ENCODE peak calls at places on chromosome 11, in five cellular contexts. F is foreskin keratinocyte, H is IMR-90, P is neural crest cell, C is colonic mucosa. X is an unnamed sample.
A peak's percentile ranks its signal among the peaks of the same experiment; 100 is the strongest.

GRCh38 chr11:66006891-66007176 is 4.5 kb downstream of the BANF1 start:
- DNase-seq in C (no peak), H (no peak), F (no peak), P (no peak), X (no peak)

GRCh38 chr11:83721286-83721685 is 435.1 kb upstream of the CCDC90B start:
- DNase-seq in P (no peak), F (peak; percentile 65), C (no peak), H (peak; percentile 8), X (no peak)

GRCh38 chr11:17719940-17720795 is 797 bp downstream of the MYOD1 start:
- DNase-seq in P (peak; percentile 46), H (no peak), F (no peak), C (no peak), X (no peak)

GRCh38 chr11:2077061-2077802 is 62.0 kb downstream of the IGF2 start:
- DNase-seq in C (no peak), P (no peak), F (peak; percentile 95), H (peak; percentile 65), X (no peak)

GRCh38 chr11:45702511-45702910 is 37.1 kb upstream of the CHST1 start:
- DNase-seq in C (no peak), H (no peak), F (no peak), P (no peak), X (no peak)

GRCh38 chr11:116787786-116788486 is at the start of gene ZPR1:
- DNase-seq in P (peak; percentile 60), H (peak; percentile 56), C (peak; percentile 91), F (peak; percentile 59), X (peak; percentile 81)

GRCh38 chr11:87443707-87444106 is 406.0 kb downstream of the TMEM135 start:
- DNase-seq in F (no peak), C (no peak), P (no peak), H (no peak), X (no peak)

GRCh38 chr11:62020661-62021060 is 53.2 kb upstream of the FTH1 start:
- DNase-seq in F (no peak), P (no peak), H (no peak), C (no peak), X (no peak)

GRCh38 chr11:19183641-19184040 is 18.1 kb downstream of the CSRP3 start:
- DNase-seq in C (no peak), F (no peak), H (no peak), P (no peak), X (no peak)

GRCh38 chr11:72352859-72353551 is 81.3 kb downstream of the CLPB start:
- DNase-seq in C (no peak), P (peak; percentile 10), H (peak; percentile 85), F (peak; percentile 59), X (no peak)
- TF ChIP-seq CTCF in C (no peak), P (peak; percentile 53), H (peak; percentile 69), F (peak; percentile 57), X (peak; percentile 71)

DNA sequence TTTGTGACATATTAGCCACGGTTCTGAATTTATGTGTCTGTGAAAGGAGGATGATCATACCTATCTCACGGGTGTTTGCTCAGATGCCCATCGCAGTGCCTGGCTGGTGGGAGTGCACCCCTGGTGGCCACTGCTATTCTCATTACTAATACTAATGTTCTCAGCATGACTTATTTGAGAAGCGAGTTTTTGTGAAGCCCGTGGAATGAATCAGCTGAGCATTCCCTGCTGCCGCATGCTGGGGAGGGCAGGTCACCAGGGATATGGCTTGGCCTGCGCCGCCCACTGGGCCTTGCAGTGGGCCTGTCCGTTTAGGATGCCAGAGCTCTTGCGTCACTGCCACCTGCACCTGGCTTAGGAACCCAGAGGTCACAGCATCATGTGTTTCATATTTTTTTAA is 16.8 kb downstream of the CTTN start:
- DNase-seq in C (no peak), F (peak; percentile 45), H (peak; percentile 96), P (no peak), X (no peak)
- TF ChIP-seq CTCF in C (no peak), F (peak; percentile 29), H (peak; percentile 73), P (peak; percentile 47), X (no peak)

DNA sequence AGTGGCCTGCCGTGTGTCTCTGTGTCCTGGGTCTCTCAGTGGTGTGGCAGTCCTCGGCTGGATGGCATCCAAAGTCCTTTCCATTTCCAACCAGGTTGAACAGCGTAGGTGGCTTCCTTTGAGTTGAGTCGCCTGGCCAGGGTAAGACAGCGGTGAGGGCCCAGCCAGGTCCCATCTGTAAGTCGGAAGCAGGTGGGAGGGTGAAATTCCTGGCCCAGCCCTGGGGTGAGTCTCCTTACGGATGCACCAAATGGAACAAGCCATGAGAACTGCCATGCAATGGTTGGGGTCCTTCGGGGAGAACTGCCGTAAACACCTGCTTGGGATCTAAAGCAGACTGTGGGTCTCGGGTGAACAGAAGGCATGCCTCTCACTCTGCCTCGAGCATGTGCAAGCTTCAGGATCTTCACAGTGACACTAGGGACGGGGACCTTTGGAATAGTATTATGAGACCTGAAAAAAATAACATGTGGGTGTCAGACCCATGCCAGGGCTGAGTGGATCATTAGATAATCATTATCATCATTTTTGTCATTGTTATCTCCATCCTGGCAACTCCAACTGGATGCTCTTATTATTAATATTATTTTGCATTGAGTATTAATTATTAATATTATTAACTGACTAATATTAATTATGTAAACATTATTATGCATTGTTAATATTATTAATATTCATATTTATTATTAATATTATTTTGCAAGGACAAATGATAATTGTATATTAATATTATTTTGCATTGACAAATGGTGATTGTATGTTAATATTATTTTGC is 57.7 kb upstream of the LINC01488 start:
- DNase-seq in P (no peak), F (no peak), H (no peak), C (no peak), X (no peak)
- TF ChIP-seq CTCF in P (no peak), F (no peak), H (no peak), C (no peak), X (no peak)

DNA sequence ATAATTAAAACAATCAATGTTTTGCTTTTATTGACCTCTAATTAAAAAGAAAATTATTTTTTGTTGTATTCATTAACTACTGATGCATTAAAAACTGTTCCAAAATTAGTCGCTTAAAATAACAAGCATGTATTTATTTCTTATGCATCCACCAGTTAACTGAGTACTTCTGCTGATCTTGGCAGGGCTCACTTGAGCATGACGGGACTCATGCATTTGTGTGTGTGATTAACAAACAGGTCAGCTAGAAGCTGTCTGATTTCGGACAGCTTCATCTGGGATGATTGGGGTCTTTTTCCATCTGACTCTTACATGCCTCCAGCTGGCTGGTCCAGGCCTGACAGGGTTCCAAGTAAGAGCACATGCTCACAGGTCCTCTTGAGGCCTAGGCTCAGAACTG is 95.9 kb downstream of the CD44 start:
- DNase-seq in H (peak; percentile 56), F (no peak), P (no peak), C (no peak), X (no peak)
- TF ChIP-seq CTCF in H (no peak), F (no peak), P (no peak), C (no peak), X (no peak)

GRCh38 chr11:69186316-69187266 is 30.9 kb downstream of the SMIM38 start:
- DNase-seq in C (no peak), P (no peak), H (no peak), F (no peak), X (no peak)
- TF ChIP-seq CTCF in C (no peak), P (no peak), H (no peak), F (no peak), X (no peak)

DNA sequence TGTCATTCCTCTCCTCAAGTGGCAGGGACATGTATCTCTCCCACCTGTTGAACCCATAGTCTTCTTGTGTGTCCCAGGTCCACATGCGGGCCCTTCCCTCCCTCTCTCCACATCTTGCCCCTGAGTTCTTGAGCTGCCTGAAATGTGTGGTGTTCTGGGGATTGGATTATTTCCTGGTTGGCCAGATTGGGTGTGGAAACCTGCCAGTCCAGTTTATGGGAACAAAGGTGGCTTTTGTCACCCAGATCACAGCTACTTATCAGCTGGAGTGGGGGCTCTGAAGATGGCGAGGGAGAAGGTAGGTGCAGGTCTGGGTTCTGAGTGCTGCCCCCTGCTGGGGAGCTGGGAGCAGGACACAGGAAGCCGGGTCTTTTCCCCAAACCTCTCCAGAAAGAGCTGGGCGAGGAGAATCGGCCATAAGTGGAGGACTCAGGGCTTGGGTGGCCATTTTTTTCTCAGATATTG is 14.2 kb downstream of the DTX4 start:
- DNase-seq in P (peak; percentile 62), H (no peak), F (no peak), C (peak; percentile 94), X (no peak)
- TF ChIP-seq CTCF in P (peak; percentile 86), H (peak; percentile 43), F (peak; percentile 76), C (peak; percentile 78), X (peak; percentile 38)